ENCODE peak calls at places on chromosomes 2 and 18, in six cellular contexts. R is AG09319, D is M059J, T is IMR-90, F is right cardiac atrium, S is aorta. H is an unnamed sample.
A peak's percentile ranks its signal among the peaks of the same experiment; 100 is the strongest.

GRCh38 chr2:32925976-32926707 is 20.6 kb upstream of the LTBP1 start:
- DNase-seq in S (no peak), F (no peak), T (no peak), R (no peak), D (no peak), H (no peak)

GRCh38 chr2:239471011-239471792 is 70.4 kb upstream of the HDAC4 start:
- DNase-seq in T (no peak), R (no peak), D (no peak), F (no peak), S (no peak), H (peak; percentile 4)

GRCh38 chr2:132766573-132766972 is 96.6 kb upstream of the LYPD1 start:
- DNase-seq in R (no peak), T (no peak), S (no peak), D (peak; percentile 32), F (no peak), H (no peak)

GRCh38 chr18:51182824-51183223 is 14.7 kb downstream of the MEX3C start:
- DNase-seq in T (no peak), S (no peak), R (no peak), F (no peak), D (no peak), H (no peak)

GRCh38 chr2:53366570-53366969 is 401.0 kb upstream of the CHAC2 start:
- DNase-seq in S (no peak), R (no peak), T (no peak), F (no peak), D (no peak), H (no peak)

GRCh38 chr2:107927034-107927534 is 59.2 kb upstream of the SLC5A7 start:
- DNase-seq in F (no peak), T (no peak), S (no peak), R (no peak), D (no peak), H (no peak)

GRCh38 chr2:58558866-58559265 is 317.7 kb upstream of the FANCL start:
- DNase-seq in R (no peak), D (no peak), F (no peak), S (no peak), T (no peak), H (no peak)

GRCh38 chr18:23131693-23132319 is 3.5 kb upstream of the CABLES1 start:
- DNase-seq in D (peak; percentile 83), F (peak; percentile 53), S (no peak), R (peak; percentile 61), T (peak; percentile 84), H (no peak)

GRCh38 chr2:158518083-158518482 is 61.3 kb downstream of the PKP4 start:
- DNase-seq in F (peak; percentile 29), D (no peak), R (no peak), T (peak; percentile 37), S (no peak), H (no peak)

GRCh38 chr2:240946046-240946445 is 39.9 kb downstream of the CROCC2 start:
- DNase-seq in R (no peak), F (no peak), S (no peak), T (no peak), D (no peak), H (no peak)